ENCODE peak calls at places on chromosome 10, in nine cellular contexts. O is activated B cell treated with CpG ODN at 0.5 μM for 24 hours; D is RCC 7860; K is iris pigment epithelial cell; M is mucosa of descending colon; P is stimulated activated CD8-positive, alpha-beta memory T cell treated with anti-CD3 and anti-CD28 coated beads, Interleukin-12 subunit alpha, Interleukin-12 subunit beta, amount 100 ng/mL, for 4 hours; Z is bronchial epithelial cell; T is adrenal gland; I is EL. V is an unnamed sample.

GRCh38 chr10:102431452-102432124 is 786 bp downstream of the CUEDC2 start:
- DNase-seq in O (no peak), D (no peak), K (peak; percentile 30), M (no peak), P (no peak), Z (no peak), T (no peak), I (no peak), V (no peak)

GRCh38 chr10:79055892-79056291 is 12.9 kb upstream of the ZMIZ1 start:
- DNase-seq in O (no peak), D (no peak), K (no peak), M (peak; percentile 52), P (no peak), Z (no peak), T (no peak), I (no peak), V (no peak)

GRCh38 chr10:11517150-11517549 is 94.3 kb downstream of the USP6NL start:
- DNase-seq in O (no peak), D (no peak), K (no peak), M (no peak), P (no peak), Z (peak; percentile 72), T (no peak), I (no peak), V (no peak)

GRCh38 chr10:123581656-123582055 is 84.5 kb upstream of the GPR26 start:
- DNase-seq in O (no peak), D (no peak), K (no peak), M (no peak), P (no peak), Z (no peak), T (no peak), I (no peak), V (no peak)

GRCh38 chr10:29734980-29735627 is 100.3 kb upstream of the SVIL start:
- DNase-seq in O (peak; percentile 17), D (peak; percentile 22), K (no peak), M (peak; percentile 82), P (peak; percentile 42), Z (no peak), T (peak; percentile 67), I (peak; percentile 45), V (no peak)

GRCh38 chr10:50497758-50498157 is 126.0 kb downstream of the SGMS1 start:
- DNase-seq in O (no peak), D (peak; percentile 79), K (peak; percentile 88), M (no peak), P (no peak), Z (peak; percentile 81), T (no peak), I (peak; percentile 63), V (no peak)

GRCh38 chr10:12412671-12413368 is 63.5 kb downstream of the CAMK1D start:
- DNase-seq in O (no peak), D (no peak), K (no peak), M (peak; percentile 21), P (peak; percentile 3), Z (no peak), T (no peak), I (no peak), V (no peak)

GRCh38 chr10:12351447-12351846 is 2.1 kb downstream of the CAMK1D start:
- DNase-seq in O (no peak), D (no peak), K (no peak), M (peak; percentile 65), P (no peak), Z (no peak), T (no peak), I (no peak), V (peak; percentile 16)

GRCh38 chr10:102626026-102626686 is 18.1 kb upstream of the TRIM8 start:
- DNase-seq in O (no peak), D (no peak), K (no peak), M (no peak), P (no peak), Z (no peak), T (no peak), I (no peak), V (no peak)

GRCh38 chr10:49435225-49435624 is 39.3 kb upstream of the DRGX start:
- DNase-seq in O (no peak), D (no peak), K (no peak), M (no peak), P (no peak), Z (no peak), T (no peak), I (no peak), V (no peak)

GRCh38 chr10:3278771-3279170 is 106.2 kb upstream of the PITRM1 start:
- DNase-seq in O (no peak), D (no peak), K (no peak), M (no peak), P (no peak), Z (no peak), T (no peak), I (no peak), V (no peak)

GRCh38 chr10:81251457-81252115 is 623.4 kb upstream of the NRG3 start:
- DNase-seq in O (no peak), D (no peak), K (no peak), M (no peak), P (no peak), Z (no peak), T (no peak), I (no peak), V (no peak)

GRCh38 chr10:88731296-88731695 is 25.2 kb downstream of the LIPK start:
- DNase-seq in O (no peak), D (no peak), K (peak; percentile 4), M (peak; percentile 52), P (no peak), Z (peak; percentile 33), T (no peak), I (no peak), V (no peak)

GRCh38 chr10:14820010-14820774 is 17.6 kb downstream of the CDNF start:
- DNase-seq in O (no peak), D (peak; percentile 62), K (peak; percentile 77), M (no peak), P (no peak), Z (peak; percentile 61), T (no peak), I (peak; percentile 87), V (no peak)

GRCh38 chr10:12018438-12019342 is 23.9 kb downstream of the UPF2 start:
- DNase-seq in O (no peak), D (no peak), K (peak; percentile 71), M (no peak), P (no peak), Z (no peak), T (no peak), I (peak; percentile 35), V (no peak)

GRCh38 chr10:73923935-73924598 is 13.1 kb downstream of the PLAU start:
- DNase-seq in O (no peak), D (no peak), K (no peak), M (no peak), P (no peak), Z (no peak), T (no peak), I (no peak), V (no peak)

GRCh38 chr10:87960230-87960629 is 96.8 kb downstream of the PTEN start:
- DNase-seq in O (no peak), D (no peak), K (peak; percentile 76), M (no peak), P (no peak), Z (peak; percentile 88), T (no peak), I (peak; percentile 56), V (no peak)

GRCh38 chr10:58436071-58436470 is 50.9 kb downstream of the TFAM start:
- DNase-seq in O (no peak), D (peak; percentile 70), K (no peak), M (no peak), P (no peak), Z (peak; percentile 94), T (no peak), I (peak; percentile 67), V (no peak)

GRCh38 chr10:16717617-16718395 is 99.4 kb downstream of the RSU1 start:
- DNase-seq in O (no peak), D (no peak), K (peak; percentile 90), M (no peak), P (no peak), Z (no peak), T (no peak), I (peak; percentile 20), V (no peak)

GRCh38 chr10:97759157-97759980 is 12.4 kb downstream of the SFRP5 start:
- DNase-seq in O (peak; percentile 33), D (peak; percentile 42), K (peak; percentile 62), M (no peak), P (no peak), Z (peak; percentile 40), T (peak; percentile 74), I (peak; percentile 63), V (peak; percentile 52)

GRCh38 chr10:57960406-57960805 is 307.3 kb downstream of the IPMK start:
- DNase-seq in O (no peak), D (no peak), K (no peak), M (no peak), P (no peak), Z (no peak), T (no peak), I (no peak), V (no peak)

GRCh38 chr10:71735709-71736569 is 16.4 kb upstream of the C10orf105 start:
- DNase-seq in O (no peak), D (no peak), K (no peak), M (peak; percentile 83), P (peak; percentile 49), Z (no peak), T (no peak), I (no peak), V (no peak)

GRCh38 chr10:5627486-5628044 is 38.8 kb downstream of the ASB13 start:
- DNase-seq in O (no peak), D (no peak), K (no peak), M (no peak), P (no peak), Z (no peak), T (no peak), I (no peak), V (no peak)

GRCh38 chr10:5841965-5842364 is 28.7 kb upstream of the GDI2 start:
- DNase-seq in O (no peak), D (no peak), K (no peak), M (no peak), P (no peak), Z (no peak), T (no peak), I (no peak), V (no peak)

V was measured in substantia nigra.